ENCODE peak calls at places on chromosomes 6 and 20, in four cellular contexts. One of them, this sample, is unnamed.

GRCh38 chr6:129393659-129394058 is 316.3 kb downstream of the ARHGAP18 start:
- DNase-seq in K562: no peak
- DNase-seq in BE2C: no peak
- DNase-seq in keratinocyte: no peak
- DNase-seq in this sample: no peak

GRCh38 chr6:38138374-38138773 is 318.8 kb downstream of the ZFAND3 start:
- DNase-seq in K562: no peak
- DNase-seq in BE2C: no peak
- DNase-seq in keratinocyte: no peak
- DNase-seq in this sample: no peak

GRCh38 chr6:11500008-11500407 is 37.5 kb upstream of the TMEM170B start:
- DNase-seq in K562: no peak
- DNase-seq in keratinocyte: no peak
- DNase-seq in BE2C: no peak
- DNase-seq in this sample: no peak

GRCh38 chr20:58634121-58634817 is 16.8 kb upstream of the STX16 start:
- DNase-seq in BE2C: no peak
- DNase-seq in K562: no peak
- DNase-seq in keratinocyte: no peak
- DNase-seq in this sample: no peak

GRCh38 chr20:48364688-48365421 is 462.9 kb downstream of the PREX1 start:
- DNase-seq in keratinocyte: no peak
- DNase-seq in K562: no peak
- DNase-seq in BE2C: no peak
- DNase-seq in this sample: no peak

GRCh38 chr6:158870418-158870957 is 51.3 kb upstream of the EZR start:
- DNase-seq in K562: no peak
- DNase-seq in keratinocyte: no peak
- DNase-seq in BE2C: no peak
- DNase-seq in this sample: no peak

GRCh38 chr20:1803216-1804128 is 91.7 kb upstream of the SIRPA start:
- DNase-seq in K562: no peak
- DNase-seq in BE2C: no peak
- DNase-seq in keratinocyte: no peak
- DNase-seq in this sample: no peak

GRCh38 chr20:6993016-6993415 is 225.5 kb downstream of the BMP2 start:
- DNase-seq in BE2C: no peak
- DNase-seq in keratinocyte: peak; percentile 74
- DNase-seq in K562: no peak
- DNase-seq in this sample: no peak

GRCh38 chr20:59008715-59009336 is 1.8 kb upstream of the CTSZ start:
- DNase-seq in K562: no peak
- DNase-seq in BE2C: no peak
- DNase-seq in keratinocyte: no peak
- DNase-seq in this sample: no peak

GRCh38 chr20:21559305-21559704 is 45.4 kb upstream of the NKX2-2 start:
- DNase-seq in K562: no peak
- DNase-seq in keratinocyte: no peak
- DNase-seq in BE2C: no peak
- DNase-seq in this sample: no peak

GRCh38 chr6:157242791-157243190 is 80.5 kb downstream of the TMEM242 start:
- DNase-seq in K562: no peak
- DNase-seq in keratinocyte: no peak
- DNase-seq in BE2C: no peak
- DNase-seq in this sample: no peak

DNA sequence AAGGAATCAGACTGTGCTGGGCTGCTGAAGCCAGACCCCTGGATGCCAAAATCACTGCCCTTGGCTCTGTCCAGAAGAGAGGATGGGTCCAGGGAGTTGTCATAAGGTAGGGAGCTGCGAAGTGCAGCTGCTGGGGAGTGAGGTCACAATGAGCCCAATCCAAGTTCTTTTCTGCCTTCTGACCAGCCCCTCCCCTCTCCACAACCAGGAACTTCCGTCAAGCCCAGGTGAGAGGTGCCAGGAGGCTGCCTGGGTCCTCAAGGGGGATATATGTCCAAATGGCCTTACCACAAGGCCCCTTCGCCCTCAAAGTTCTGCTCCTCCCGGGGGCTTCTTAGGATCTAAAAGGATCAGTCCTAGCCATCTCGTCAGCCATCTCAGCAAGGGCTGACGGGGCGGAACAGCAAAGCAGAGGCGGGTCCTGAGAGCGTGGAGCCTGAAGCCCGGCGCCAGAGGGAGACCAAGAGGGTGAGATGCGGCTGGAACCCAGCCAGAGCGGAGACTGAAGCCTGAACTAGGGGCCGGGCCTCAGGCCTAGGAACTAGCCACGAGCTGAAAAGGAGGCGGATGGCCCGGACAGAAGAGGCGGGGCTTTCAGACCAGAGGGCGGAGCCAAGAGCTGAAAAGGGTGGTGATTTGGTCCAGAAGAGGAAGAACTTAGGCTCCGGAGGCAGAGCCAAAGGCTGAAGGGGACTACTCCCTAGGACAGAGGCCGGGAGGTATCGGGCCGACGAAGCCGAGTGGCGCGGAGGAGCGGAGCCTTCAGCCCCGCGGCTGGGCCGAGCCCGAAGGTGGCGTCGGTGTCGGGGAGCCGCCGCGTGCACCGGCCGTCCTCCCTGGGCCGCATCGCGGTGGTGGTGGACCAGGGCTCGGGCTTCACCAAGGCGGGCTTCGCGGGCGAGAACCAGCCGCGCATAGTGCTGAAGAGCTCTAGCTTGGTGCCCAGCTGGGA is at the start of gene ACTL10:
- DNase-seq in BE2C: peak; percentile 98
- DNase-seq in keratinocyte: peak; percentile 84
- DNase-seq in K562: peak; percentile 82
- DNase-seq in this sample: no peak
- TF ChIP-seq CTCF in BE2C: peak; percentile 44
- TF ChIP-seq CTCF in keratinocyte: no peak
- TF ChIP-seq CTCF in K562: peak; percentile 67
- TF ChIP-seq CTCF in this sample: peak; percentile 34

GRCh38 chr20:50363479-50363878 is 146.7 kb upstream of the PTPN1 start:
- DNase-seq in K562: no peak
- DNase-seq in keratinocyte: no peak
- DNase-seq in BE2C: no peak
- DNase-seq in this sample: peak; percentile 68
- TF ChIP-seq CTCF in K562: no peak
- TF ChIP-seq CTCF in keratinocyte: no peak
- TF ChIP-seq CTCF in BE2C: no peak
- TF ChIP-seq CTCF in this sample: no peak

GRCh38 chr6:132598473-132598872 is 8.9 kb upstream of the TAAR5 start:
- DNase-seq in BE2C: peak; percentile 13
- DNase-seq in keratinocyte: no peak
- DNase-seq in K562: peak; percentile 13
- DNase-seq in this sample: no peak
- TF ChIP-seq CTCF in BE2C: peak; percentile 60
- TF ChIP-seq CTCF in keratinocyte: peak; percentile 60
- TF ChIP-seq CTCF in K562: peak; percentile 31
- TF ChIP-seq CTCF in this sample: peak; percentile 42

DNA sequence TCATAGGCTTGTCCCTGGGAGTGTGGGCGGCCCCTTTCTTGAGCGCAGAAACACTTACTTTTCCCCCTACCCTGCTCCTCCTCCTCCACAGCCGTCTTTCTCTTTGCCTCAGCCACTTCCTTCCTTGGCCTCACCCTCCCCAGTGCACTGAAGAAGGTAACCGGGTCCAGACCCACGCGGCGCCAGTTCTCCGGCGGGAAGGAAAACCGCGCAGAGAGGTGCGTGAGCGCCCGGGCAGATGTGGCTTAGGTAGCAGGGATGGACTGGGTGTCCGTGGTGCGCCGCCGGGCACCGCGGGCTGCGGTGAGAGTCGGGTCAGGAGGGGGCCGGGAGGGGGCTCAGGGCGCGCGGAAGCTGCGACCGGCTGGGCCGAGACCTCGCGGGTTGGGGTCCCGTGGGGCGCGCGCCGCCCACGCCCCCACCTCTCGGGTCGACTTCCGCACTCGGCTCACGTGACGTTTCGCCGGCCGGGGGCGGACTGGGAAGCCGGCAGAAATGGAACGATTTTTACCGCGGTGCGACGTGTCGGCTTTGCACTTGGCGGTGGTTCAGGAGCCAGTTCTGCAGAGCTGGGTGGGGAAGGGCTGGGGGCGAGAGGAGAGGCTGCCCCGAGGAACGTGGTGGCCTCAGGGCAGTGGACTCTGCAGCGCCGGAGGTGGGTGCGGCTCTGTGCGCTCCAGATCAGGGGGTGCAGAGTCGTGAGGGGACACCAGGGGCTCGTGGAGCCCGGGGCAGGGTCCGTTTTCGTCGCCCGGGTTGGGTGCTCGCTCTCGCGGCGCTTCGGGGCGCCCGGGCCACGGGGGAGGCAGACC is at the start of gene ABRACL:
- DNase-seq in BE2C: peak; percentile 34
- DNase-seq in keratinocyte: peak; percentile 13
- DNase-seq in K562: peak; percentile 62
- DNase-seq in this sample: no peak
- TF ChIP-seq CTCF in BE2C: no peak
- TF ChIP-seq CTCF in keratinocyte: no peak
- TF ChIP-seq CTCF in K562: no peak
- TF ChIP-seq CTCF in this sample: no peak

GRCh38 chr20:35617397-35618031 is 1.9 kb downstream of the SPAG4 start:
- DNase-seq in K562: peak; percentile 73
- DNase-seq in BE2C: peak; percentile 75
- DNase-seq in keratinocyte: no peak
- DNase-seq in this sample: no peak
- TF ChIP-seq CTCF in K562: peak; percentile 55
- TF ChIP-seq CTCF in BE2C: peak; percentile 47
- TF ChIP-seq CTCF in keratinocyte: peak; percentile 52
- TF ChIP-seq CTCF in this sample: peak; percentile 48

DNA sequence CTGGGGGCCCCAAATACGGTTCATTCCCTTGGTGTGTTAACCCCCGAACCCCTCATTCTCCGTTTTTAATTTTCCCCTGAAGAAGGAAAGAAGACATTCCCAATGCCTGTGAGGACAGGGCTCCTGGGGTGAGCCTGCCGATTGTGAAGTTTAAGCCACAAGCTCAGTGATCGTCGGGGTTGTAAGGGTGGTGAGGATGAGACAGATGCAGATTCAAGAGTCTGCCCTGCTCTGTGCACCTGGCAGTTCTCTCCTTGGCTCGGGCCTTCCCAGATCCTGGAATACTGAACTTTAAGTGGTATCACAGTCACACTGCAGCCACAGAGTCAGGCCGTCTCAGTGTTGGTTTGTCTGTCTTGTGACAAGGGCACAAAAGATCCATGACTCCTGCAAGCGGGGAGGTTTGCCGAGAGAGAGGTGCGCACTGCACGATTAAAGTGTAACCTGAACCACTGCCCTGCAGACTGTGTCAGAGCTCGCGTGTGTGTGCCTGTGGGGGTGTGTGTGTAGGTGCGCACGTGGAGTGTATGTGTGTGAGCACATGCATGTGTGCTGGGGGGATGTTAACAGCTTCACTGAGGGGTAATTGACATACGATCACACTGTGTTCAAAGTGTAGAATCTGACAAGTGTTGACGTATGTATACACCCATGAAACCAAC is 39.0 kb downstream of the RPP40 start:
- DNase-seq in BE2C: no peak
- DNase-seq in keratinocyte: no peak
- DNase-seq in K562: no peak
- DNase-seq in this sample: no peak
- TF ChIP-seq CTCF in BE2C: no peak
- TF ChIP-seq CTCF in keratinocyte: no peak
- TF ChIP-seq CTCF in K562: no peak
- TF ChIP-seq CTCF in this sample: no peak

DNA sequence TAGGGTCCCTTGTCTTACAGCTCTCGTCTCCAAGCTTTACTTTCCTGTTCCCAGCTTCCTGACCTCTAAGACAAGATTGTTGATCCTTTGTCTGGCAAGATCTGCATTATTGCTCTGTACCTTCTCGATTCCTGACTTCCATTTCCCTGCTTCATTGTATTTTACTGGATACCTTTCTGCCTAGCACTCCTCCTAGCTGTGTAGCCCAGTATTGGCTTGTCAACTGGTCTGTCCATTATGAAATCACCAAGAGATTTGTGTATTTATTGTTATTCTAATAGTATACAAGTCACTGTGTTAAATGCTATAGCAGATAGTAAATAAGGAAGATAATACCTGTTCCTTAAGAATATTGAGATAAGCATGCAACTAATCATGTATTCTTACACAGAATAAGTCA is 305.4 kb downstream of the CDKAL1 start:
- DNase-seq in K562: no peak
- DNase-seq in BE2C: no peak
- DNase-seq in keratinocyte: no peak
- DNase-seq in this sample: no peak
- TF ChIP-seq CTCF in K562: peak; percentile 35
- TF ChIP-seq CTCF in BE2C: peak; percentile 44
- TF ChIP-seq CTCF in keratinocyte: no peak
- TF ChIP-seq CTCF in this sample: no peak

GRCh38 chr6:136971609-136972008 is 49.5 kb downstream of the SLC35D3 start:
- DNase-seq in BE2C: no peak
- DNase-seq in K562: no peak
- DNase-seq in keratinocyte: no peak
- DNase-seq in this sample: no peak

GRCh38 chr6:136969433-136969832 is 47.3 kb downstream of the SLC35D3 start:
- DNase-seq in K562: no peak
- DNase-seq in keratinocyte: no peak
- DNase-seq in BE2C: peak; percentile 85
- DNase-seq in this sample: no peak

GRCh38 chr6:136968831-136969230 is 46.7 kb downstream of the SLC35D3 start:
- DNase-seq in K562: no peak
- DNase-seq in BE2C: peak; percentile 98
- DNase-seq in keratinocyte: no peak
- DNase-seq in this sample: no peak

GRCh38 chr6:136969930-136970329 is 47.8 kb downstream of the SLC35D3 start:
- DNase-seq in K562: no peak
- DNase-seq in BE2C: peak; percentile 60
- DNase-seq in keratinocyte: no peak
- DNase-seq in this sample: no peak

DNA sequence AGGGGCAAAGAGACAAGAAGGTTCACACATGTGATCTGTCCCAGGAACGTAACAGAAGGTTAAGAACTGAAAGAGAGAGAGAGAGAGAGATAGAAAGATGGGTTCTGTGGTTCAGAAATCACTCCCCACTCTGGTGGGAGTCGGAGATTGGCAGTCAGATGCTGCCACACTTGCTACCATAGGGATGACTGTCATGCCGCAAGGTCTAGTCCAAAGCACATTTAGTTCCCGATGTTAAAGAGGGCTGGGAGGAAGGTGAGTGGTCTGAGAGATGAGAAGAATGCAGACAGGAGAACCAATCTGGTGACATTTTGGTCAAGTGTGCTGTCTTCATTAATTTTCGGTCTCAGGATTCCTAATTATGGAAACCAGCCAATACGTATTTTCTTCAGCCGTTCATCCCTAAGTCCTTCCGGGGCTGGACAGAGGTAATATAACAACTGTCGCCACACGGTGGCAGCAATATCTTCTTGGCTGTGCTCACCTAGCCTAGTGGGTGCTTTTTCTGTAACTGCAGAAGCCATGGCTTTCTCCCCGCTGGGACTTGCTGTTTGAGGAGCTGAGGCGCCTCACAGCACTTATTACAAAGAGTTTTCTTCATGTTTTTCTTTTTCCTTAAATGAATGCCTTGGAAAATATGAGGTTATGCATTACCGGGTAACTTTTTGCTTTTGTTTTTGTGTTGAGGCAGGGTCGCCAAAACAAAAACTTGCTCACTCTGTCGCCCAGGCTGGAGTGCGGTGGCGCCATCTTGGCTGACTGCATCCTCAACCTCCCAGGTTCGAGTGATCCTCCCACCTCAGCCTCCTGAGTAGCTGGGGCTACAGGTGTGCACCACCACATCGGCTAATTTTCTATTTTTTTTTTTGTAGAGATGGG is 46.0 kb downstream of the SLC35D3 start:
- DNase-seq in keratinocyte: peak; percentile 56
- DNase-seq in K562: peak; percentile 83
- DNase-seq in BE2C: peak; percentile 79
- DNase-seq in this sample: no peak
- TF ChIP-seq CTCF in keratinocyte: peak; percentile 93
- TF ChIP-seq CTCF in K562: peak; percentile 85
- TF ChIP-seq CTCF in BE2C: peak; percentile 72
- TF ChIP-seq CTCF in this sample: peak; percentile 88

This sample was measured in chondrocyte.